ENCODE peak calls at places on chromosome 20, in nine cellular contexts. A is nephron progenitor cell; Q is activated naive CD4-positive, alpha-beta T cell; Z is Daoy; B is stromal cell of bone marrow; J is AG20443; X is effector CD4-positive, alpha-beta T cell; W is B cell; K is heart left ventricle. G is an unnamed sample.

GRCh38 chr20:44142416-44142815 is 44.6 kb downstream of the JPH2 start:
- DNase-seq in A (peak; percentile 53), Q (no peak), Z (peak; percentile 58), B (peak; percentile 31), J (peak; percentile 82), X (no peak), W (no peak), K (peak; percentile 33), G (peak; percentile 50)

GRCh38 chr20:34201531-34201930 is 39.7 kb upstream of the ASIP start:
- DNase-seq in A (no peak), Q (no peak), Z (no peak), B (no peak), J (no peak), X (no peak), W (no peak), K (no peak), G (no peak)

GRCh38 chr20:25300496-25301170 is 52.7 kb downstream of the PYGB start:
- DNase-seq in A (no peak), Q (no peak), Z (no peak), B (no peak), J (no peak), X (no peak), W (no peak), K (peak; percentile 41), G (no peak)

GRCh38 chr20:9514461-9515210 is at the start of gene LAMP5:
- DNase-seq in A (peak; percentile 77), Q (no peak), Z (peak; percentile 15), B (no peak), J (peak; percentile 59), X (no peak), W (peak; percentile 28), K (no peak), G (no peak)

GRCh38 chr20:49633643-49634042 is 65.7 kb upstream of the PTGIS start:
- DNase-seq in A (no peak), Q (no peak), Z (no peak), B (no peak), J (no peak), X (no peak), W (no peak), K (no peak), G (no peak)

GRCh38 chr20:43721429-43722152 is 5.2 kb downstream of the GTSF1L start:
- DNase-seq in A (no peak), Q (peak; percentile 30), Z (no peak), B (no peak), J (no peak), X (no peak), W (no peak), K (no peak), G (no peak)

GRCh38 chr20:38663660-38664059 is 60.6 kb upstream of the SLC32A1 start:
- DNase-seq in A (no peak), Q (no peak), Z (no peak), B (no peak), J (no peak), X (no peak), W (no peak), K (no peak), G (no peak)

GRCh38 chr20:2690718-2691117 is 1.9 kb upstream of the EBF4 start:
- DNase-seq in A (no peak), Q (no peak), Z (no peak), B (no peak), J (no peak), X (no peak), W (no peak), K (no peak), G (no peak)

GRCh38 chr20:20594171-20594530 is 118.3 kb downstream of the RALGAPA2 start:
- DNase-seq in A (no peak), Q (no peak), Z (no peak), B (peak; percentile 31), J (peak; percentile 42), X (no peak), W (no peak), K (no peak), G (no peak)

GRCh38 chr20:19260412-19261090 is 48.1 kb downstream of the SLC24A3 start:
- DNase-seq in A (no peak), Q (no peak), Z (peak; percentile 70), B (no peak), J (no peak), X (no peak), W (no peak), K (no peak), G (no peak)

GRCh38 chr20:17562804-17563305 is 7.0 kb upstream of the DSTN start:
- DNase-seq in A (no peak), Q (no peak), Z (peak; percentile 89), B (peak; percentile 64), J (peak; percentile 60), X (no peak), W (no peak), K (no peak), G (no peak)

GRCh38 chr20:36969478-36970186 is 18.1 kb upstream of the SAMHD1 start:
- DNase-seq in A (no peak), Q (no peak), Z (no peak), B (no peak), J (no peak), X (peak; percentile 19), W (no peak), K (no peak), G (no peak)

GRCh38 chr20:35269055-35269781 is 8.7 kb downstream of the MMP24OS start:
- DNase-seq in A (peak; percentile 83), Q (peak; percentile 18), Z (peak; percentile 74), B (peak; percentile 28), J (peak; percentile 84), X (no peak), W (peak; percentile 65), K (peak; percentile 66), G (no peak)

GRCh38 chr20:32621071-32621913 is 36.2 kb upstream of the NOL4L start:
- DNase-seq in A (no peak), Q (no peak), Z (peak; percentile 63), B (no peak), J (peak; percentile 35), X (no peak), W (peak; percentile 65), K (no peak), G (no peak)

GRCh38 chr20:56800088-56800487 is 171.0 kb downstream of the TFAP2C start:
- DNase-seq in A (no peak), Q (no peak), Z (no peak), B (no peak), J (no peak), X (no peak), W (no peak), K (no peak), G (no peak)

GRCh38 chr20:34713194-34713943 is 9.2 kb downstream of the TP53INP2 start:
- DNase-seq in A (no peak), Q (no peak), Z (peak; percentile 94), B (peak; percentile 91), J (peak; percentile 66), X (no peak), W (no peak), K (no peak), G (no peak)

GRCh38 chr20:61251529-61252393 is at the start of gene CDH4:
- DNase-seq in A (peak; percentile 65), Q (no peak), Z (peak; percentile 48), B (no peak), J (peak; percentile 47), X (no peak), W (no peak), K (no peak), G (no peak)

GRCh38 chr20:6829510-6830116 is 62.1 kb downstream of the BMP2 start:
- DNase-seq in A (no peak), Q (no peak), Z (no peak), B (no peak), J (no peak), X (no peak), W (no peak), K (no peak), G (no peak)

GRCh38 chr20:39800548-39800947 is 838.4 kb downstream of the DHX35 start:
- DNase-seq in A (no peak), Q (no peak), Z (peak; percentile 3), B (peak; percentile 78), J (peak; percentile 70), X (no peak), W (no peak), K (peak; percentile 41), G (no peak)

GRCh38 chr20:45017859-45018258 is 51.5 kb downstream of the STK4 start:
- DNase-seq in A (no peak), Q (no peak), Z (no peak), B (no peak), J (no peak), X (no peak), W (no peak), K (no peak), G (no peak)

GRCh38 chr20:2955257-2955950 is 82.1 kb downstream of the PTPRA start:
- DNase-seq in A (no peak), Q (no peak), Z (no peak), B (no peak), J (no peak), X (no peak), W (no peak), K (no peak), G (no peak)

GRCh38 chr20:61964675-61965605 is 100.7 kb downstream of the TAF4 start:
- DNase-seq in A (no peak), Q (no peak), Z (no peak), B (no peak), J (peak; percentile 41), X (no peak), W (no peak), K (no peak), G (no peak)